ENCODE peak calls at places on chromosomes 7 and 10, in four cellular contexts. H is IMR-90, N is H9, U is neuronal stem cell. Q is an unnamed sample. For H3K9me3, the result is how much of the 10 kb centered on the place peaks cover.

GRCh38 chr10:490256-490655 is 199.2 kb downstream of the DIP2C start:
- DNase-seq in H (peak), N (no peak), U (no peak), Q (peak)

GRCh38 chr10:60944159-60944909 is at the start of gene RHOBTB1:
- DNase-seq in H (peak), N (peak), U (peak), Q (peak)

GRCh38 chr10:62172465-62172864 is 96.2 kb downstream of the RTKN2 start:
- DNase-seq in H (no peak), N (no peak), U (no peak), Q (no peak)

GRCh38 chr10:71711052-71711623 is 8.4 kb downstream of the C10orf105 start:
- DNase-seq in H (no peak), N (no peak), U (no peak), Q (no peak)

GRCh38 chr7:144842377-144842851 is 6.6 kb upstream of the TPK1 start:
- DNase-seq in H (no peak), N (no peak), U (no peak), Q (peak)

GRCh38 chr10:125785831-125786230 is 10.2 kb upstream of the MMP21 start:
- DNase-seq in H (no peak), N (no peak), U (no peak), Q (no peak)

GRCh38 chr10:101260764-101261341 is 31.6 kb upstream of the LBX1 start:
- DNase-seq in H (no peak), N (peak), U (no peak), Q (no peak)

GRCh38 chr10:1412531-1413189 is 324.7 kb downstream of the ADARB2 start:
- DNase-seq in H (no peak), N (no peak), U (no peak), Q (no peak)

GRCh38 chr10:37872955-37873354 is 15.5 kb upstream of the ZNF248 start:
- DNase-seq in H (no peak), N (no peak), U (no peak), Q (no peak)

GRCh38 chr10:1604246-1604645 is 133.1 kb downstream of the ADARB2 start:
- DNase-seq in H (no peak), N (peak), U (no peak), Q (no peak)

GRCh38 chr7:43479042-43479441 is 103.9 kb upstream of the STK17A start:
- DNase-seq in H (no peak), N (no peak), U (no peak), Q (no peak)

GRCh38 chr7:45084336-45084735 is 4.4 kb downstream of the NACAD start:
- DNase-seq in H (no peak), N (no peak), U (no peak), Q (no peak)

GRCh38 chr7:2480071-2480410 is 3.8 kb upstream of the GRIFIN start:
- DNase-seq in H (peak), N (no peak), U (no peak), Q (no peak)

GRCh38 chr7:131688738-131689661 is 132.6 kb upstream of the PODXL start:
- DNase-seq in H (peak), N (peak), U (peak), Q (peak)

GRCh38 chr7:121505021-121505420 is 108.9 kb upstream of the FAM3C start:
- DNase-seq in H (peak), N (no peak), U (no peak), Q (peak)

GRCh38 chr7:155558351-155558750 is 12.0 kb upstream of the CNPY1 start:
- DNase-seq in H (no peak), N (no peak), U (no peak), Q (no peak)

GRCh38 chr7:143494622-143495021 is 16.9 kb downstream of the TAS2R41 start:
- DNase-seq in H (peak), N (no peak), U (no peak), Q (no peak)

GRCh38 chr10:58177362-58177947 is 90.2 kb downstream of the IPMK start:
- DNase-seq in H (peak), N (no peak), U (no peak), Q (peak)

GRCh38 chr10:130136214-130137076 is at the start of gene GLRX3:
- DNase-seq in H (peak), N (peak), U (peak), Q (peak)

GRCh38 chr7:132545756-132546155 is 30.5 kb downstream of the PLXNA4 start:
- DNase-seq in H (no peak), N (no peak), U (no peak), Q (no peak)

GRCh38 chr10:31071232-31071999 is 39.8 kb upstream of the ZNF438 start:
- DNase-seq in H (peak), N (no peak), U (no peak), Q (peak)

GRCh38 chr7:105963038-105963667 is at the start of gene CDHR3:
- DNase-seq in H (no peak), N (peak), U (no peak), Q (peak)

GRCh38 chr7:105958037-105958436 is 5.0 kb upstream of the CDHR3 start:
- DNase-seq in H (no peak), N (no peak), U (no peak), Q (no peak)

GRCh38 chr7:105962353-105962752 is 711 bp upstream of the CDHR3 start:
- DNase-seq in H (no peak), N (no peak), U (no peak), Q (no peak)
- H3K23ac ChIP-seq in H (no peak), N (no peak), U (peak), Q (no peak)

DNA sequence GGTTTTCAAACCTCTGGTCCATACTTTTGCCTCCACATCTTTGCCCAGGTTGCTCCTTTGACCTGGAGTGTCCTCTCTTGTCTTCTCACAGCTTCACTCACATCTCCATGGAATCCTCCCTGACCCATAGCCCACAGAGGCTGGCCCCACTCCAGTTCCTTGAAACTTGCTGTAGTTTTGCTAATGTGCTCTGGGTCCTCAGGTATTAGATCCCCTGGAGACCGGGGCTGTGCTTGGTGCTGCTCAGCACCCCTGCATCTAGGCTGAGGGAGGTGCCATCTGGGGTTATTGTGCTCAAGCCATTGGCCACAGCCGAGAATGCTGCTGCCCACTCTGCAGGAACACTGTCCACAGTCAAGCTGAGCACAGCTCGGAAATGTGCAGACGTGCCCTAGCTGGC is 16.5 kb downstream of the KNDC1 start:
- DNase-seq in H (no peak), N (no peak), U (no peak), Q (no peak)
- H3K9me3 ChIP-seq in H (under half), N (under half), U (under half), Q (under half)

DNA sequence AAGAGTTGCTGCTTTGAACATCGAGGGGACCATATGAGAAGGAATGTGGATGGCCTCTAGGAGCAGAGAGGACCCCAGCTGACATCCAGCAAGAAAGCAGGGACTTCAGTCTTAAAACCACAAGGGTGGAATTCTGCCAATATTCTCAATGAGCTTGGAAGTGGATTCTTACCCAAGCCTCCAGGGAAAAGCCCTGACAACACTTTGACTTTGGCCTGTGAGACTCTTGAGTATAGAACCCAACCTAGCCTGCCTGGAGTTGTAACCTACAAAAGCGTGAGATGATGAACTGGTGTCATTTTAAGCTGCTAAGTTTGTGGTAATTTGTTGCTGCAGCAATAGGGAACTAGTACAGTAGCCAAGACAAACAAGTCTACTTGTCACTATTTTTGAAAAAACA is 82.7 kb downstream of the C1GALT1 start:
- DNase-seq in H (peak), N (no peak), U (no peak), Q (peak)
- H2BK5ac ChIP-seq in H (no peak), N (no peak), U (no peak), Q (no peak)

DNA sequence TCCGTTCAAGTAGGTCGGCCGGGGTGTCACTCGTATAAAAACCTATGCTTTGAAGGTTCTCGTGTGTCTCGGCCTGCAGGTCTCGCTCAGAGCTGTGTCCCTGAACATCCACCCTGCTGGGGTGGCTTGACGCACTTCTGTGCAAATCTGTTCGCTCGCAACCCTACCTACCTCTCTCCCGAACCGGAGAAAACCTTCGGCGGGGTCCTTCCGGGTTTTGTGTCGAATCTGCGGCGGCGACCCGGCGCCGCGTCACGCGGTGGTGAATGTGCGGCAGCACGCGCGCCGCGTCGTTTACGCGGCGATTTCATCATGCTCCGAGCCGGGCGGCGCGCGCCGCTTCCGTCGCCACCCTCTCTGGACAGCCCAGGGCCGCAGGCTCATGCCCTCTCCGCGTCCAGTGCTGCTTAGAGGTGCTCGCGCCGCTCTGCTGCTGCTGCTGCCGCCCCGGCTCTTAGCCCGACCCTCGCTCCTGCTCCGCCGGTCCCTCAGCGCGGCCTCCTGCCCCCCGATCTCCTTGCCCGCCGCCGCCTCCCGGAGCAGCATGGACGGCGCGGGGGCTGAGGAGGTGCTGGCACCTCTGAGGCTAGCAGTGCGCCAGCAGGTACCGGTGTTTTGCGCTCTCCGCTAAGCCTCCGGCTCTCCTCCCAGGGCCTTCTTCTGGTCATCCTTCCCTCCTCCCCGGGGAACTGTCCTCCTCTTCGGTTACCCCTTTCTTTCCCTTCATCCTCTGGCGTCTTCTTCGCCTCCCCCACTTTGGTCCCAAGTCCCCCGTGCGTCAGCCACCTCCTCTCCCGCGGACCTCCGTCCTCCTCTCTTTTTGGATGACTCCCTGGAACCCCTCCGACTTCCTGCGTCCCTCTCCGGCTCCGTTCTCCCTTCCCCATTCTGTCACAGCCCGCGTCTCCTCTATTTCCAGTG is at the start of gene GARS1:
- DNase-seq in H (peak), N (peak), U (peak), Q (peak)
- H3K23ac ChIP-seq in H (peak), N (no peak), U (peak), Q (peak)

GRCh38 chr10:123385508-123385907 is 231.3 kb downstream of the BUB3 start:
- DNase-seq in H (no peak), N (no peak), U (no peak), Q (no peak)
- H3K9me3 ChIP-seq in H (under half), N (under half), U (under half), Q (under half)

GRCh38 chr10:12507165-12507870 is 158.0 kb downstream of the CAMK1D start:
- DNase-seq in H (no peak), N (no peak), U (no peak), Q (no peak)
- H2BK5ac ChIP-seq in H (no peak), N (no peak), U (no peak), Q (no peak)

Q was measured in mesenchymal stem cell.